ENCODE peak calls at places on chromosomes 11 and 22, in ten cellular contexts. U, C, N, Q, X, Y, B, J, W and I are unnamed samples.

GRCh38 chr11:91857194-91857593 is 367.4 kb upstream of the FAT3 start:
- DNase-seq in U (no peak), C (no peak), N (no peak), Q (no peak), X (no peak), Y (no peak), B (no peak), J (no peak), W (no peak), I (no peak)

GRCh38 chr22:45884201-45885067 is 92.5 kb downstream of the WNT7B start:
- DNase-seq in U (peak), C (no peak), N (no peak), Q (no peak), X (no peak), Y (no peak), B (no peak), J (no peak), W (no peak), I (no peak)

GRCh38 chr11:69293819-69294505 is at the start of gene MYEOV:
- DNase-seq in U (no peak), C (peak), N (no peak), Q (no peak), X (no peak), Y (peak), B (no peak), J (peak), W (no peak), I (no peak)

GRCh38 chr11:44754876-44755552 is 28.3 kb downstream of the TSPAN18 start:
- DNase-seq in U (peak), C (no peak), N (no peak), Q (no peak), X (no peak), Y (no peak), B (no peak), J (no peak), W (no peak), I (no peak)

GRCh38 chr11:13152264-13152663 is 125.3 kb upstream of the BMAL1 start:
- DNase-seq in U (no peak), C (no peak), N (no peak), Q (no peak), X (no peak), Y (no peak), B (no peak), J (no peak), W (no peak), I (no peak)

GRCh38 chr22:45270095-45271020 is 14.4 kb upstream of the UPK3A start:
- DNase-seq in U (no peak), C (no peak), N (no peak), Q (no peak), X (no peak), Y (no peak), B (no peak), J (no peak), W (no peak), I (no peak)

GRCh38 chr22:22687638-22688500 is 43.5 kb downstream of the GGTLC2 start:
- DNase-seq in U (no peak), C (peak), N (no peak), Q (no peak), X (peak), Y (no peak), B (no peak), J (peak), W (peak), I (no peak)

GRCh38 chr11:2987881-2988280 is 4.2 kb downstream of the NAP1L4 start:
- DNase-seq in U (peak), C (peak), N (no peak), Q (no peak), X (no peak), Y (no peak), B (no peak), J (no peak), W (no peak), I (no peak)

GRCh38 chr11:113242767-113243397 is 71.5 kb upstream of the TTC12 start:
- DNase-seq in U (no peak), C (peak), N (peak), Q (no peak), X (no peak), Y (no peak), B (no peak), J (peak), W (no peak), I (peak)

GRCh38 chr11:65426839-65427690 is 4.5 kb downstream of the NEAT1 start:
- DNase-seq in U (peak), C (peak), N (peak), Q (no peak), X (no peak), Y (no peak), B (no peak), J (peak), W (no peak), I (peak)

GRCh38 chr11:122696662-122697061 is 41.1 kb downstream of the UBASH3B start:
- DNase-seq in U (no peak), C (no peak), N (no peak), Q (no peak), X (no peak), Y (peak), B (peak), J (no peak), W (no peak), I (no peak)

GRCh38 chr11:124886476-124886875 is 11.2 kb downstream of the ROBO4 start:
- DNase-seq in U (no peak), C (no peak), N (no peak), Q (no peak), X (no peak), Y (no peak), B (no peak), J (no peak), W (no peak), I (no peak)

GRCh38 chr22:41481131-41481830 is 12.4 kb downstream of the ACO2 start:
- DNase-seq in U (peak), C (no peak), N (no peak), Q (no peak), X (no peak), Y (no peak), B (no peak), J (peak), W (no peak), I (peak)

GRCh38 chr11:130634981-130635473 is 186.6 kb downstream of the ADAMTS15 start:
- DNase-seq in U (no peak), C (peak), N (no peak), Q (no peak), X (peak), Y (no peak), B (no peak), J (peak), W (no peak), I (no peak)

GRCh38 chr11:98568011-98568410 is 452.7 kb upstream of the CNTN5 start:
- DNase-seq in U (no peak), C (peak), N (no peak), Q (no peak), X (peak), Y (no peak), B (no peak), J (no peak), W (no peak), I (no peak)

GRCh38 chr11:104435498-104435897 is 271.6 kb upstream of the PDGFD start:
- DNase-seq in U (no peak), C (no peak), N (no peak), Q (no peak), X (no peak), Y (no peak), B (no peak), J (no peak), W (no peak), I (no peak)